ENCODE peak calls at places on chromosome 15, in ten cellular contexts. One of them, this sample, is unnamed.

GRCh38 chr15:78360426-78360825 is 20.3 kb downstream of the CRABP1 start:
- DNase-seq in fibroblast of villous mesenchyme: no peak
- DNase-seq in right cardiac atrium: no peak
- DNase-seq in adipocyte: peak
- DNase-seq in fibroblast of lung: no peak
- DNase-seq in tibial nerve: no peak
- DNase-seq in AG10803: peak
- DNase-seq in mucosa of descending colon: no peak
- DNase-seq in A673: peak
- DNase-seq in lower leg skin: no peak
- DNase-seq in this sample: no peak

GRCh38 chr15:26888761-26889160 is 21.9 kb downstream of the GABRA5 start:
- DNase-seq in fibroblast of villous mesenchyme: no peak
- DNase-seq in right cardiac atrium: no peak
- DNase-seq in adipocyte: no peak
- DNase-seq in fibroblast of lung: no peak
- DNase-seq in tibial nerve: no peak
- DNase-seq in AG10803: no peak
- DNase-seq in mucosa of descending colon: no peak
- DNase-seq in A673: no peak
- DNase-seq in lower leg skin: no peak
- DNase-seq in this sample: no peak

GRCh38 chr15:42591238-42591936 is 16.0 kb downstream of the STARD9 start:
- DNase-seq in fibroblast of villous mesenchyme: peak
- DNase-seq in right cardiac atrium: no peak
- DNase-seq in adipocyte: peak
- DNase-seq in fibroblast of lung: peak
- DNase-seq in tibial nerve: no peak
- DNase-seq in AG10803: peak
- DNase-seq in mucosa of descending colon: peak
- DNase-seq in A673: peak
- DNase-seq in lower leg skin: no peak
- DNase-seq in this sample: no peak

GRCh38 chr15:65077981-65078352 is 1.4 kb downstream of the KBTBD13 start:
- DNase-seq in fibroblast of villous mesenchyme: peak
- DNase-seq in right cardiac atrium: peak
- DNase-seq in adipocyte: peak
- DNase-seq in fibroblast of lung: peak
- DNase-seq in tibial nerve: peak
- DNase-seq in AG10803: peak
- DNase-seq in mucosa of descending colon: peak
- DNase-seq in A673: peak
- DNase-seq in lower leg skin: no peak
- DNase-seq in this sample: no peak

GRCh38 chr15:22941179-22941578 is 39.0 kb downstream of the CYFIP1 start:
- DNase-seq in fibroblast of villous mesenchyme: no peak
- DNase-seq in right cardiac atrium: no peak
- DNase-seq in adipocyte: no peak
- DNase-seq in fibroblast of lung: no peak
- DNase-seq in tibial nerve: no peak
- DNase-seq in AG10803: no peak
- DNase-seq in mucosa of descending colon: no peak
- DNase-seq in A673: no peak
- DNase-seq in lower leg skin: no peak
- DNase-seq in this sample: no peak

GRCh38 chr15:80695911-80696651 is 971 bp downstream of the ABHD17C start:
- DNase-seq in fibroblast of villous mesenchyme: peak
- DNase-seq in right cardiac atrium: no peak
- DNase-seq in adipocyte: peak
- DNase-seq in fibroblast of lung: peak
- DNase-seq in tibial nerve: no peak
- DNase-seq in AG10803: no peak
- DNase-seq in mucosa of descending colon: peak
- DNase-seq in A673: no peak
- DNase-seq in lower leg skin: no peak
- DNase-seq in this sample: peak

GRCh38 chr15:60757831-60758570 is 279.1 kb upstream of the ICE2 start:
- DNase-seq in fibroblast of villous mesenchyme: no peak
- DNase-seq in right cardiac atrium: no peak
- DNase-seq in adipocyte: no peak
- DNase-seq in fibroblast of lung: no peak
- DNase-seq in tibial nerve: no peak
- DNase-seq in AG10803: no peak
- DNase-seq in mucosa of descending colon: no peak
- DNase-seq in A673: no peak
- DNase-seq in lower leg skin: no peak
- DNase-seq in this sample: no peak

GRCh38 chr15:74179983-74180688 is 6.6 kb downstream of the ISLR start:
- DNase-seq in fibroblast of villous mesenchyme: peak
- DNase-seq in right cardiac atrium: peak
- DNase-seq in adipocyte: peak
- DNase-seq in fibroblast of lung: peak
- DNase-seq in tibial nerve: no peak
- DNase-seq in AG10803: peak
- DNase-seq in mucosa of descending colon: no peak
- DNase-seq in A673: no peak
- DNase-seq in lower leg skin: no peak
- DNase-seq in this sample: peak

GRCh38 chr15:55532944-55533343 is 24.9 kb upstream of the DNAAF4 start:
- DNase-seq in fibroblast of villous mesenchyme: no peak
- DNase-seq in right cardiac atrium: no peak
- DNase-seq in adipocyte: no peak
- DNase-seq in fibroblast of lung: no peak
- DNase-seq in tibial nerve: no peak
- DNase-seq in AG10803: no peak
- DNase-seq in mucosa of descending colon: no peak
- DNase-seq in A673: no peak
- DNase-seq in lower leg skin: no peak
- DNase-seq in this sample: no peak

GRCh38 chr15:77784361-77785292 is 151.9 kb upstream of the LINGO1 start:
- DNase-seq in fibroblast of villous mesenchyme: peak
- DNase-seq in right cardiac atrium: peak
- DNase-seq in adipocyte: peak
- DNase-seq in fibroblast of lung: no peak
- DNase-seq in tibial nerve: no peak
- DNase-seq in AG10803: peak
- DNase-seq in mucosa of descending colon: peak
- DNase-seq in A673: peak
- DNase-seq in lower leg skin: no peak
- DNase-seq in this sample: no peak

GRCh38 chr15:65311760-65312159 is 7.3 kb downstream of the RNU5B-1 start:
- DNase-seq in fibroblast of villous mesenchyme: no peak
- DNase-seq in right cardiac atrium: no peak
- DNase-seq in adipocyte: no peak
- DNase-seq in fibroblast of lung: no peak
- DNase-seq in tibial nerve: no peak
- DNase-seq in AG10803: no peak
- DNase-seq in mucosa of descending colon: no peak
- DNase-seq in A673: no peak
- DNase-seq in lower leg skin: no peak
- DNase-seq in this sample: no peak

GRCh38 chr15:38650384-38650783 is 85.8 kb upstream of the RASGRP1 start:
- DNase-seq in fibroblast of villous mesenchyme: no peak
- DNase-seq in right cardiac atrium: no peak
- DNase-seq in adipocyte: no peak
- DNase-seq in fibroblast of lung: no peak
- DNase-seq in tibial nerve: no peak
- DNase-seq in AG10803: no peak
- DNase-seq in mucosa of descending colon: no peak
- DNase-seq in A673: no peak
- DNase-seq in lower leg skin: no peak
- DNase-seq in this sample: no peak

GRCh38 chr15:38652183-38652794 is 87.7 kb upstream of the RASGRP1 start:
- DNase-seq in fibroblast of villous mesenchyme: no peak
- DNase-seq in right cardiac atrium: no peak
- DNase-seq in adipocyte: no peak
- DNase-seq in fibroblast of lung: no peak
- DNase-seq in tibial nerve: no peak
- DNase-seq in AG10803: no peak
- DNase-seq in mucosa of descending colon: no peak
- DNase-seq in A673: no peak
- DNase-seq in lower leg skin: no peak
- DNase-seq in this sample: no peak

GRCh38 chr15:38651328-38652038 is 86.9 kb upstream of the RASGRP1 start:
- DNase-seq in fibroblast of villous mesenchyme: no peak
- DNase-seq in right cardiac atrium: no peak
- DNase-seq in adipocyte: no peak
- DNase-seq in fibroblast of lung: no peak
- DNase-seq in tibial nerve: no peak
- DNase-seq in AG10803: no peak
- DNase-seq in mucosa of descending colon: peak
- DNase-seq in A673: no peak
- DNase-seq in lower leg skin: no peak
- DNase-seq in this sample: peak

GRCh38 chr15:38652998-38653397 is 88.4 kb upstream of the RASGRP1 start:
- DNase-seq in fibroblast of villous mesenchyme: no peak
- DNase-seq in right cardiac atrium: no peak
- DNase-seq in adipocyte: no peak
- DNase-seq in fibroblast of lung: no peak
- DNase-seq in tibial nerve: no peak
- DNase-seq in AG10803: no peak
- DNase-seq in mucosa of descending colon: peak
- DNase-seq in A673: no peak
- DNase-seq in lower leg skin: no peak
- DNase-seq in this sample: no peak

GRCh38 chr15:38650936-38651327 is 86.3 kb upstream of the RASGRP1 start:
- DNase-seq in fibroblast of villous mesenchyme: no peak
- DNase-seq in right cardiac atrium: no peak
- DNase-seq in adipocyte: no peak
- DNase-seq in fibroblast of lung: no peak
- DNase-seq in tibial nerve: no peak
- DNase-seq in AG10803: no peak
- DNase-seq in mucosa of descending colon: no peak
- DNase-seq in A673: no peak
- DNase-seq in lower leg skin: no peak
- DNase-seq in this sample: no peak
- H3K4me3 ChIP-seq in fibroblast of villous mesenchyme: no peak
- H3K4me3 ChIP-seq in right cardiac atrium: no peak
- H3K4me3 ChIP-seq in adipocyte: no peak
- H3K4me3 ChIP-seq in fibroblast of lung: no peak
- H3K4me3 ChIP-seq in tibial nerve: no peak
- H3K4me3 ChIP-seq in AG10803: no peak
- H3K4me3 ChIP-seq in mucosa of descending colon: no peak
- H3K4me3 ChIP-seq in A673: no peak
- H3K4me3 ChIP-seq in lower leg skin: no peak
- H3K4me3 ChIP-seq in this sample: no peak

DNA sequence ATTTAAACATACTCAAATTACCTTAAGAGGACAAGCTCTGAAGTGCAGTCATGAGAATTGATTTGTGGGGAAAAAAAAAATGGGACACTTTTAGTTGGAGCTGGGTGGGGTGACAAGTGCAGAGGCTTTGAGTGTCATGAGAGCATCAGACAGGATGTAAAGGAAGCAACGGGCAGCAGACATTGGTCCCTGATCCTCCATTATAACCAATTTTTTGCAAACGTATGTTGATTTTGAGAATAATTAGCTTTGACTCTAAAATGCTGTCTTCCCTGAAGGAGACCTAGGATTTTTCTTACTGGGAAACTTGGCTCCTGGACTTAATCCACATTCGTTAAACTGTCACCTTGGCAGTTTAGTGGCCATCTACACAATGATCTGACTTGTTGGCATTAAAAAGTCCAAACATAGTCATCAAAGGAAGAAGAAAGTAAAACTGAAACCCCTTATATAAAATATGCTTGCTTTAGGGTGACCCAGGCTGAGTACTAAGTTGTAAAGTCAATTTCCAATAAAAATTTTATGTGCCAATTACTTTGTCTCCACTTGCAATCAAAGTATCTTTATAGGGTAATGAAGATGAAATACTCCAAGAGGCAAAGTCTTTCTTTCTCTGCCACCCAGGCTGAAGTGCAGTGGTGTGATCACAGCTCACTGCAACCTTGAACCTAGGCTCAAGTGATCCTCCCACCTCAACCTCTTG is 45.6 kb downstream of the BCL2L10 start:
- DNase-seq in fibroblast of villous mesenchyme: peak
- DNase-seq in right cardiac atrium: no peak
- DNase-seq in adipocyte: no peak
- DNase-seq in fibroblast of lung: no peak
- DNase-seq in tibial nerve: no peak
- DNase-seq in AG10803: no peak
- DNase-seq in mucosa of descending colon: peak
- DNase-seq in A673: no peak
- DNase-seq in lower leg skin: no peak
- DNase-seq in this sample: no peak
- H3K4me3 ChIP-seq in fibroblast of villous mesenchyme: no peak
- H3K4me3 ChIP-seq in right cardiac atrium: no peak
- H3K4me3 ChIP-seq in adipocyte: no peak
- H3K4me3 ChIP-seq in fibroblast of lung: no peak
- H3K4me3 ChIP-seq in tibial nerve: no peak
- H3K4me3 ChIP-seq in AG10803: no peak
- H3K4me3 ChIP-seq in mucosa of descending colon: no peak
- H3K4me3 ChIP-seq in A673: no peak
- H3K4me3 ChIP-seq in lower leg skin: no peak
- H3K4me3 ChIP-seq in this sample: no peak

DNA sequence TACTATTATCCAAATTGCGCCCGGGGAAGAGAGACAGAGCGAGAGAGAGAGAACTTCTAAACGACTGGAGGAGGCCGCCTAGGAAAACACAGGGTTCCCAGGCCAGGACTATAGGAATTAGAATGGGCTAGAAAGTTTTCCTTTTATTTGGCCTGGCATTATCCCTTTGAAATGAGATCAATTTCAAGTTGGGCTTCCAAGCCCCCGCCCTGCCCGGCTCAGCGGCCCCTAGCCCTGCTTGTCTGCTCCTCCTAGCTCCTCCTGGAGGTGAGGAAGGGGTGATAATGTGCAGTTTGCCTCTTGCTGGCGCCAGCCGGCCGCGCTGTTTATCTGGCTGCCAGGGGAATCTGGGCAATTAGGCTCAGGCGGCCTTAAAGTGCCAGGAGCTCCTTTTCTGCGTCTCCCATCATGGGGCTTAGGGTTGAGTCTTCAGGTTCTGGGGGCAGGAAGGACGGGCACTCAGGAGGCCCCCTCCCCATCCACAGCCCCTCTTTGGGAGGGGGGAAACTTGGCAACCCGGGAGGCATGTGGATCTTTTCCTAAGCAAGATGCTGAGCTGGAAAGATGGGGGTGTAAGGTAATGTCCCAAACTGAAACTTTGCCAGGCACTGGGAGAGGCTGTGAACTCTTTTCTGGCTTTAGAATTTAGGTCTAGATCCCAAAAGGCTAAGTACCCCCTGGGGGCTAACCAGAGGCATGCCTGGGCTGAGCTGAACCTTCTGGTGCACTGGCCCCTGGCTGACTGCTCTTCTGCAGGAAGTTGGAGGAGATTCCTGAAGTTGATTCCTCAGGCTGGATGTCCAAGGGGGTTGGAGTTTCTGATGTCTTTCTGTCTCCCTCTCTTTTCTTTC is 5.5 kb downstream of the SMAD6 start:
- DNase-seq in fibroblast of villous mesenchyme: peak
- DNase-seq in right cardiac atrium: peak
- DNase-seq in adipocyte: peak
- DNase-seq in fibroblast of lung: peak
- DNase-seq in tibial nerve: no peak
- DNase-seq in AG10803: peak
- DNase-seq in mucosa of descending colon: peak
- DNase-seq in A673: peak
- DNase-seq in lower leg skin: no peak
- DNase-seq in this sample: no peak
- H3K4me3 ChIP-seq in fibroblast of villous mesenchyme: no peak
- H3K4me3 ChIP-seq in right cardiac atrium: peak
- H3K4me3 ChIP-seq in adipocyte: peak
- H3K4me3 ChIP-seq in fibroblast of lung: peak
- H3K4me3 ChIP-seq in tibial nerve: no peak
- H3K4me3 ChIP-seq in AG10803: peak
- H3K4me3 ChIP-seq in mucosa of descending colon: no peak
- H3K4me3 ChIP-seq in A673: peak
- H3K4me3 ChIP-seq in lower leg skin: no peak
- H3K4me3 ChIP-seq in this sample: no peak

GRCh38 chr15:25783134-25783533 is 80.0 kb downstream of the ATP10A start:
- DNase-seq in fibroblast of villous mesenchyme: no peak
- DNase-seq in right cardiac atrium: no peak
- DNase-seq in adipocyte: no peak
- DNase-seq in fibroblast of lung: no peak
- DNase-seq in tibial nerve: no peak
- DNase-seq in AG10803: no peak
- DNase-seq in mucosa of descending colon: no peak
- DNase-seq in A673: no peak
- DNase-seq in lower leg skin: no peak
- DNase-seq in this sample: no peak
- H3K4me3 ChIP-seq in fibroblast of villous mesenchyme: no peak
- H3K4me3 ChIP-seq in right cardiac atrium: no peak
- H3K4me3 ChIP-seq in adipocyte: no peak
- H3K4me3 ChIP-seq in fibroblast of lung: no peak
- H3K4me3 ChIP-seq in tibial nerve: no peak
- H3K4me3 ChIP-seq in AG10803: no peak
- H3K4me3 ChIP-seq in mucosa of descending colon: no peak
- H3K4me3 ChIP-seq in A673: no peak
- H3K4me3 ChIP-seq in lower leg skin: no peak
- H3K4me3 ChIP-seq in this sample: no peak